ENCODE peak calls at places on chromosomes 6 and 20, in six cellular contexts. I is uterus, N is mammary epithelial cell, X is body of pancreas, K is PC-3, G is Peyer's patch. D is an unnamed sample.

GRCh38 chr20:19260412-19261090 is 48.1 kb downstream of the SLC24A3 start:
- DNase-seq in K (no peak), I (no peak), G (no peak), X (no peak), N (no peak), D (peak; percentile 6)

GRCh38 chr6:390914-391558 is 516 bp upstream of the IRF4 start:
- DNase-seq in N (no peak), I (no peak), K (no peak), G (peak; percentile 62), X (no peak), D (no peak)

GRCh38 chr6:108556864-108557493 is 3.7 kb upstream of the FOXO3 start:
- DNase-seq in K (peak; percentile 9), X (no peak), I (peak; percentile 26), N (no peak), G (no peak), D (no peak)

GRCh38 chr20:6575912-6576391 is 191.5 kb upstream of the BMP2 start:
- DNase-seq in G (no peak), X (no peak), K (peak; percentile 66), N (no peak), I (no peak), D (peak; percentile 90)

GRCh38 chr20:9392892-9393857 is 121.2 kb upstream of the LAMP5 start:
- DNase-seq in X (peak; percentile 55), G (peak; percentile 66), N (peak; percentile 40), I (peak; percentile 56), K (peak; percentile 82), D (peak; percentile 71)

GRCh38 chr6:26029857-26030653 is 57.2 kb upstream of the HFE start:
- DNase-seq in N (no peak), X (no peak), G (no peak), I (no peak), K (no peak), D (no peak)

GRCh38 chr6:157187182-157188093 is 135.9 kb downstream of the TMEM242 start:
- DNase-seq in K (peak; percentile 7), I (no peak), X (peak; percentile 58), G (no peak), N (no peak), D (no peak)

GRCh38 chr20:38165089-38165965 is at the start of gene TGM2:
- DNase-seq in X (peak; percentile 83), G (peak; percentile 91), N (peak; percentile 71), I (peak; percentile 85), K (peak; percentile 91), D (peak; percentile 46)

GRCh38 chr6:16804007-16804303 is 42.7 kb upstream of the ATXN1 start:
- DNase-seq in X (no peak), G (no peak), I (no peak), N (no peak), K (no peak), D (no peak)

GRCh38 chr6:38178584-38178886 is 359.0 kb downstream of the ZFAND3 start:
- DNase-seq in X (no peak), N (no peak), G (peak; percentile 17), K (no peak), I (no peak), D (no peak)

GRCh38 chr6:44271914-44272313 is 1.7 kb downstream of the TMEM151B start:
- DNase-seq in X (no peak), N (no peak), K (no peak), G (no peak), I (no peak), D (no peak)

GRCh38 chr20:34199183-34199582 is 42.0 kb upstream of the ASIP start:
- DNase-seq in I (no peak), K (no peak), G (no peak), N (no peak), X (no peak), D (no peak)

GRCh38 chr6:90175627-90176538 is 120.8 kb downstream of the BACH2 start:
- DNase-seq in N (peak; percentile 94), K (no peak), X (no peak), G (peak; percentile 65), I (no peak), D (no peak)

GRCh38 chr6:154139894-154140293 is 100.9 kb downstream of the OPRM1 start:
- DNase-seq in N (no peak), K (no peak), X (no peak), G (no peak), I (no peak), D (no peak)

GRCh38 chr6:20827798-20828197 is 293.5 kb downstream of the CDKAL1 start:
- DNase-seq in K (no peak), I (no peak), N (peak; percentile 68), G (no peak), X (no peak), D (no peak)

GRCh38 chr6:70604254-70604653 is 37.5 kb downstream of the SDHAF4 start:
- DNase-seq in K (no peak), I (no peak), X (no peak), N (no peak), G (no peak), D (no peak)

GRCh38 chr20:6767536-6768227 is at the start of gene BMP2:
- DNase-seq in I (peak; percentile 53), N (peak; percentile 69), K (peak; percentile 28), X (peak; percentile 53), G (peak; percentile 70), D (peak; percentile 16)

GRCh38 chr20:23349338-23350006 is 1.1 kb upstream of the NXT1 start:
- DNase-seq in K (peak; percentile 65), X (no peak), I (no peak), N (no peak), G (no peak), D (no peak)

GRCh38 chr20:49948178-49948577 is 12.0 kb downstream of the RNF114 start:
- DNase-seq in N (no peak), I (no peak), G (no peak), K (no peak), X (no peak), D (no peak)

GRCh38 chr6:149484733-149485700 is at the start of gene ZC3H12D:
- DNase-seq in I (no peak), G (peak; percentile 92), X (peak; percentile 46), K (peak; percentile 47), N (no peak), D (peak; percentile 5)

GRCh38 chr6:75202676-75203131 is 3.1 kb downstream of the COL12A1 start:
- DNase-seq in K (no peak), X (no peak), I (peak; percentile 28), N (peak; percentile 86), G (no peak), D (no peak)

GRCh38 chr20:3371757-3372156 is 35.7 kb downstream of the DNAAF9 start:
- DNase-seq in X (peak; percentile 7), I (no peak), G (no peak), K (no peak), N (no peak), D (no peak)

GRCh38 chr6:27517238-27517637 is 44.3 kb upstream of the ZNF184 start:
- DNase-seq in G (no peak), K (no peak), N (no peak), X (no peak), I (no peak), D (no peak)

GRCh38 chr6:142912125-142912524 is 32.9 kb downstream of the HIVEP2 start:
- DNase-seq in G (no peak), I (no peak), K (no peak), X (no peak), N (no peak), D (no peak)

GRCh38 chr6:53417141-53417540 is 68.4 kb upstream of the ELOVL5 start:
- DNase-seq in N (no peak), K (no peak), I (no peak), X (no peak), G (no peak), D (no peak)

GRCh38 chr6:106882601-106883518 is 91.7 kb downstream of the CD24 start:
- DNase-seq in K (peak; percentile 33), G (no peak), N (peak; percentile 40), X (peak; percentile 76), I (no peak), D (no peak)

GRCh38 chr6:1136415-1136774 is 175.5 kb upstream of the FOXQ1 start:
- DNase-seq in K (no peak), G (no peak), X (peak; percentile 44), I (no peak), N (peak; percentile 81), D (peak; percentile 28)

GRCh38 chr6:133609404-133610270 is 279.3 kb upstream of the TCF21 start:
- DNase-seq in G (peak; percentile 50), K (peak; percentile 95), N (peak; percentile 97), X (no peak), I (no peak), D (peak; percentile 100)

GRCh38 chr6:158242071-158242606 is 70.1 kb upstream of the TULP4 start:
- DNase-seq in N (no peak), I (no peak), K (no peak), X (no peak), G (no peak), D (no peak)
- H3K27ac ChIP-seq in N (peak overlapping the region; percentile 10), I (no peak overlapping the region), K (peak overlapping the region; percentile 9), X (no peak overlapping the region), G (peak overlapping the region; percentile 29), D (no peak overlapping the region)

GRCh38 chr6:42860481-42860880 is 18.9 kb upstream of the RPL7L1 start:
- DNase-seq in K (no peak), G (no peak), N (no peak), X (no peak), I (no peak), D (no peak)

GRCh38 chr6:42864602-42865001 is 14.8 kb upstream of the RPL7L1 start:
- DNase-seq in K (no peak), I (no peak), N (no peak), X (no peak), G (no peak), D (no peak)

GRCh38 chr6:42860031-42860430 is 19.4 kb upstream of the RPL7L1 start:
- DNase-seq in I (no peak), X (no peak), K (no peak), N (no peak), G (no peak), D (no peak)
- H3K36me3 ChIP-seq in I (no peaks in the 10 kb centered on the region), X (peaks cover 52% of the 10 kb centered on the region), K (no peaks in the 10 kb centered on the region), N (peaks cover 9% of the 10 kb centered on the region), G (no peaks in the 10 kb centered on the region), D (peaks cover 13% of the 10 kb centered on the region)

GRCh38 chr6:117706504-117706903 is 31.2 kb downstream of the NUS1 start:
- DNase-seq in N (no peak), K (no peak), X (no peak), I (no peak), G (no peak), D (no peak)

DNA sequence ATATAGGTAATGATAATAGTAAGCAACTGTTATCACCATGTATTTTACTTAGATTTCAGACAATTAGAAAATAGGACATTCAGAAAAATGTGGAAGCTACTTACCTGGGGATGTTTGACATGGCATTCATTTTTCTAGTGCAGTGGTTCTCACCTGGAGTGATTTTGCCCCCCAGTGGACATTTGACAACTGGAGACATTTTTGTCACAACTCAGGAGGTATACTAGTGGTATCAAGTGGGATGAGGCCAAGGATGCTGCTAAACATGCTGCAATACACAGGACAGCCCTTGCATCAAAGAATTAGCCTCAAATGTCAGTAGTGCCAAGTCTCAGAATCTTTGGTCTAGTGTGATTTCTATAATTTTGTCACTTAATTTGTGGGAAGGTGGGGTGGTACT is 36.1 kb downstream of the NUS1 start:
- DNase-seq in G (no peak), N (peak; percentile 2), X (no peak), I (no peak), K (peak; percentile 36), D (no peak)
- TF ChIP-seq CTCF in G (no peak), N (no peak), X (no peak), I (no peak), K (peak; percentile 41), D (peak; percentile 19)

DNA sequence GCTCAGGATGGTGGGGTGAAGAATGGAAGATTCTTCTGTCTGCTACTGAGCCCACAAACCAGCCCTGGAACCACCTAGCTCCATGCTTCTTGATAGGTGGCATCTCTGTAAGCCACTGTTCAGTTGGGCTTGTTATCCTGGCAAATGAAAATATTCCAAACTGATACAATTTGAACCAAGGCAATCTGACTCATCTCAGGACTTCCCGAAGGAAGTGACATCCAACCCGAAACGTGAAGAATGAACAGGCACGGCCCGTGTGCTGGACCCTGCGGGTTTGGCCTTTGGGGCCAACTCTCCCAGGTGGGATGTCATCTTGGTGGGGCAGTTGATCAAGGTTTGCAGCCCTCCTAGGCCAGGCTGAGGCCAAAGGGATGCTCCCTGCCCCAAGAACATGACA is 160.3 kb downstream of the PREX1 start:
- DNase-seq in I (no peak), G (no peak), K (no peak), N (no peak), X (no peak), D (no peak)
- H3K27ac ChIP-seq in I (no peak overlapping the region), G (peak overlapping the region; percentile 58), K (no peak overlapping the region), N (no peak overlapping the region), X (no peak overlapping the region), D (no peak overlapping the region)

D was measured in brain microvascular endothelial cell.